ENCODE peak calls at places on chromosomes 3 and 15, in nine cellular contexts. One of them, this sample, is unnamed.

GRCh38 chr3:78660958-78661357 is 1106.8 kb downstream of the ROBO1 start:
- DNase-seq in esophagus squamous epithelium: no peak
- DNase-seq in GM06990: no peak
- DNase-seq in WTC11: no peak
- DNase-seq in KBM-7: no peak
- DNase-seq in RCC 7860: no peak
- DNase-seq in SHP77: no peak
- DNase-seq in HT-29: no peak
- DNase-seq in GM19239: no peak
- DNase-seq in this sample: no peak

GRCh38 chr3:50550079-50550736 is 17.3 kb downstream of the C3orf18 start:
- DNase-seq in esophagus squamous epithelium: no peak
- DNase-seq in GM06990: no peak
- DNase-seq in WTC11: peak
- DNase-seq in KBM-7: peak
- DNase-seq in RCC 7860: no peak
- DNase-seq in SHP77: peak
- DNase-seq in HT-29: peak
- DNase-seq in GM19239: peak
- DNase-seq in this sample: no peak

GRCh38 chr15:80876034-80876433 is 96.9 kb downstream of the CEMIP start:
- DNase-seq in esophagus squamous epithelium: no peak
- DNase-seq in GM06990: no peak
- DNase-seq in WTC11: no peak
- DNase-seq in KBM-7: no peak
- DNase-seq in RCC 7860: no peak
- DNase-seq in SHP77: no peak
- DNase-seq in HT-29: no peak
- DNase-seq in GM19239: no peak
- DNase-seq in this sample: no peak

GRCh38 chr3:47542614-47543173 is 29.2 kb upstream of the ELP6 start:
- DNase-seq in esophagus squamous epithelium: no peak
- DNase-seq in GM06990: no peak
- DNase-seq in WTC11: no peak
- DNase-seq in KBM-7: no peak
- DNase-seq in RCC 7860: no peak
- DNase-seq in SHP77: no peak
- DNase-seq in HT-29: no peak
- DNase-seq in GM19239: no peak
- DNase-seq in this sample: no peak

GRCh38 chr15:35329993-35330695 is 215.8 kb downstream of the DPH6 start:
- DNase-seq in esophagus squamous epithelium: no peak
- DNase-seq in GM06990: no peak
- DNase-seq in WTC11: no peak
- DNase-seq in KBM-7: no peak
- DNase-seq in RCC 7860: no peak
- DNase-seq in SHP77: no peak
- DNase-seq in HT-29: no peak
- DNase-seq in GM19239: no peak
- DNase-seq in this sample: no peak

GRCh38 chr15:87959080-87959479 is 297.5 kb downstream of the NTRK3 start:
- DNase-seq in esophagus squamous epithelium: no peak
- DNase-seq in GM06990: no peak
- DNase-seq in WTC11: no peak
- DNase-seq in KBM-7: no peak
- DNase-seq in RCC 7860: no peak
- DNase-seq in SHP77: no peak
- DNase-seq in HT-29: peak
- DNase-seq in GM19239: no peak
- DNase-seq in this sample: no peak

GRCh38 chr3:128969993-128970740 is 23.7 kb downstream of the CFAP92 start:
- DNase-seq in esophagus squamous epithelium: no peak
- DNase-seq in GM06990: no peak
- DNase-seq in WTC11: peak
- DNase-seq in KBM-7: peak
- DNase-seq in RCC 7860: peak
- DNase-seq in SHP77: peak
- DNase-seq in HT-29: peak
- DNase-seq in GM19239: peak
- DNase-seq in this sample: peak

GRCh38 chr3:79886204-79886603 is 118.4 kb upstream of the ROBO1 start:
- DNase-seq in esophagus squamous epithelium: no peak
- DNase-seq in GM06990: no peak
- DNase-seq in WTC11: no peak
- DNase-seq in KBM-7: no peak
- DNase-seq in RCC 7860: no peak
- DNase-seq in SHP77: peak
- DNase-seq in HT-29: no peak
- DNase-seq in GM19239: no peak
- DNase-seq in this sample: no peak